ENCODE peak calls at places on chromosomes 12 and 14, in four cellular contexts. N, D, E and T are unnamed samples.

GRCh38 chr12:127280393-127281275 is 986.3 kb upstream of the TMEM132C start:
- DNase-seq in N (peak), D (peak), E (peak), T (no peak)

GRCh38 chr12:19965196-19966038 is 402.9 kb upstream of the PDE3A start:
- DNase-seq in N (no peak), E (no peak), D (no peak), T (no peak)

GRCh38 chr12:73181244-73181643 is 909.1 kb downstream of the TRHDE start:
- DNase-seq in N (no peak), E (no peak), D (no peak), T (no peak)

GRCh38 chr12:44817687-44818086 is 58.4 kb downstream of the NELL2 start:
- DNase-seq in E (no peak), N (no peak), D (no peak), T (no peak)

GRCh38 chr12:53208877-53209463 is 1.9 kb upstream of the ITGB7 start:
- DNase-seq in N (no peak), E (peak), D (no peak), T (peak)

GRCh38 chr14:96888593-96888992 is 91.4 kb downstream of the VRK1 start:
- DNase-seq in E (no peak), D (no peak), N (peak), T (no peak)

GRCh38 chr12:62631531-62632520 is 165.2 kb downstream of the MON2 start:
- DNase-seq in E (peak), D (no peak), N (peak), T (no peak)

GRCh38 chr12:114369088-114369487 is 36.9 kb downstream of the TBX5 start:
- DNase-seq in E (no peak), D (no peak), N (no peak), T (no peak)

GRCh38 chr12:59724011-59724703 is 128.3 kb downstream of the SLC16A7 start:
- DNase-seq in E (no peak), N (no peak), D (no peak), T (no peak)

GRCh38 chr12:84397279-84397678 is 515.3 kb downstream of the SLC6A15 start:
- DNase-seq in D (no peak), N (no peak), E (no peak), T (no peak)

GRCh38 chr12:3583656-3584334 is 92.8 kb downstream of the PRMT8 start:
- DNase-seq in D (no peak), E (no peak), N (no peak), T (no peak)

GRCh38 chr12:22287776-22288621 is 46.5 kb downstream of the ST8SIA1 start:
- DNase-seq in E (no peak), D (peak), N (no peak), T (no peak)

GRCh38 chr12:62673027-62673815 is 206.6 kb downstream of the MON2 start:
- DNase-seq in D (no peak), N (peak), E (no peak), T (no peak)

GRCh38 chr12:90099288-90099687 is 390.6 kb upstream of the ATP2B1 start:
- DNase-seq in N (no peak), E (no peak), D (no peak), T (no peak)